ENCODE peak calls at places on chromosomes 16 and 17, in four cellular contexts. One of them, this sample, is unnamed.

GRCh38 chr16:59719121-59719520 is 985.0 kb upstream of the GOT2 start:
- DNase-seq in right cardiac atrium: no peak
- DNase-seq in GM12865: no peak
- DNase-seq in T-helper 1 cell: no peak
- DNase-seq in this sample: no peak

GRCh38 chr17:31820691-31821435 is 38.2 kb downstream of the COPRS start:
- DNase-seq in right cardiac atrium: no peak
- DNase-seq in GM12865: no peak
- DNase-seq in T-helper 1 cell: no peak
- DNase-seq in this sample: no peak

GRCh38 chr17:57880086-57880456 is 30.2 kb upstream of the MRPS23 start:
- DNase-seq in right cardiac atrium: no peak
- DNase-seq in GM12865: no peak
- DNase-seq in T-helper 1 cell: no peak
- DNase-seq in this sample: no peak

GRCh38 chr17:51947160-51947559 is 211.4 kb downstream of the CA10 start:
- DNase-seq in right cardiac atrium: no peak
- DNase-seq in GM12865: no peak
- DNase-seq in T-helper 1 cell: no peak
- DNase-seq in this sample: no peak

GRCh38 chr17:34171245-34171818 is 83.8 kb upstream of the CCL2 start:
- DNase-seq in right cardiac atrium: peak
- DNase-seq in GM12865: peak
- DNase-seq in T-helper 1 cell: peak
- DNase-seq in this sample: peak

GRCh38 chr17:36943250-36944220 is 5.2 kb upstream of the AATF start:
- DNase-seq in right cardiac atrium: no peak
- DNase-seq in GM12865: no peak
- DNase-seq in T-helper 1 cell: no peak
- DNase-seq in this sample: peak

GRCh38 chr17:29827179-29827578 is 102.8 kb downstream of the SSH2 start:
- DNase-seq in right cardiac atrium: no peak
- DNase-seq in GM12865: no peak
- DNase-seq in T-helper 1 cell: no peak
- DNase-seq in this sample: no peak

GRCh38 chr16:23840310-23840709 is 4.5 kb downstream of the PRKCB start:
- DNase-seq in right cardiac atrium: no peak
- DNase-seq in GM12865: peak
- DNase-seq in T-helper 1 cell: peak
- DNase-seq in this sample: no peak

GRCh38 chr17:13736915-13737314 is 135.2 kb upstream of the HS3ST3A1 start:
- DNase-seq in right cardiac atrium: no peak
- DNase-seq in GM12865: no peak
- DNase-seq in T-helper 1 cell: no peak
- DNase-seq in this sample: no peak

GRCh38 chr16:75479421-75479990 is 15.0 kb upstream of the TMEM170A start:
- DNase-seq in right cardiac atrium: no peak
- DNase-seq in GM12865: no peak
- DNase-seq in T-helper 1 cell: no peak
- DNase-seq in this sample: no peak

GRCh38 chr16:27611340-27611739 is 61.4 kb downstream of the KATNIP start:
- DNase-seq in right cardiac atrium: no peak
- DNase-seq in GM12865: no peak
- DNase-seq in T-helper 1 cell: no peak
- DNase-seq in this sample: no peak

GRCh38 chr17:7561589-7562207 is at the start of gene SENP3:
- DNase-seq in right cardiac atrium: peak
- DNase-seq in GM12865: peak
- DNase-seq in T-helper 1 cell: peak
- DNase-seq in this sample: peak

GRCh38 chr16:578870-579405 is 9.2 kb downstream of the PIGQ start:
- DNase-seq in right cardiac atrium: peak
- DNase-seq in GM12865: peak
- DNase-seq in T-helper 1 cell: peak
- DNase-seq in this sample: no peak

GRCh38 chr16:87153326-87153725 is 163.9 kb downstream of the C16orf95 start:
- DNase-seq in right cardiac atrium: no peak
- DNase-seq in GM12865: no peak
- DNase-seq in T-helper 1 cell: no peak
- DNase-seq in this sample: no peak

GRCh38 chr17:61076649-61077048 is 323.0 kb upstream of the TBX2 start:
- DNase-seq in right cardiac atrium: no peak
- DNase-seq in GM12865: no peak
- DNase-seq in T-helper 1 cell: no peak
- DNase-seq in this sample: no peak

GRCh38 chr17:29129731-29130130 is 50.5 kb downstream of the MYO18A start:
- DNase-seq in right cardiac atrium: no peak
- DNase-seq in GM12865: no peak
- DNase-seq in T-helper 1 cell: no peak
- DNase-seq in this sample: no peak

GRCh38 chr17:19332371-19333131 is 30.0 kb downstream of the B9D1 start:
- DNase-seq in right cardiac atrium: no peak
- DNase-seq in GM12865: no peak
- DNase-seq in T-helper 1 cell: no peak
- DNase-seq in this sample: no peak

GRCh38 chr16:78984887-78985464 is 615.6 kb downstream of the MAF start:
- DNase-seq in right cardiac atrium: peak
- DNase-seq in GM12865: no peak
- DNase-seq in T-helper 1 cell: no peak
- DNase-seq in this sample: no peak